ENCODE peak calls at places on chromosome 12, in five cellular contexts. One of them, this sample, is unnamed.

GRCh38 chr12:50597200-50598195 is 92.7 kb downstream of the DIP2B start:
- DNase-seq in body of pancreas: no peak
- DNase-seq in GM12878: peak
- DNase-seq in upper lobe of right lung: no peak
- DNase-seq in H7: peak
- DNase-seq in this sample: no peak

GRCh38 chr12:67909091-67909531 is 80.1 kb upstream of the IFNG-AS1 start:
- DNase-seq in body of pancreas: no peak
- DNase-seq in GM12878: no peak
- DNase-seq in upper lobe of right lung: no peak
- DNase-seq in H7: no peak
- DNase-seq in this sample: no peak

GRCh38 chr12:111155521-111155920 is 213.4 kb downstream of the PHETA1 start:
- DNase-seq in body of pancreas: no peak
- DNase-seq in GM12878: no peak
- DNase-seq in upper lobe of right lung: no peak
- DNase-seq in H7: no peak
- DNase-seq in this sample: no peak

GRCh38 chr12:69623970-69624369 is 13.3 kb upstream of the LRRC10 start:
- DNase-seq in body of pancreas: peak
- DNase-seq in GM12878: no peak
- DNase-seq in upper lobe of right lung: peak
- DNase-seq in H7: no peak
- DNase-seq in this sample: no peak

GRCh38 chr12:6182279-6182898 is 17.8 kb upstream of the CD9 start:
- DNase-seq in body of pancreas: peak
- DNase-seq in GM12878: no peak
- DNase-seq in upper lobe of right lung: peak
- DNase-seq in H7: no peak
- DNase-seq in this sample: no peak

GRCh38 chr12:3257411-3257810 is 180.2 kb downstream of the TSPAN9 start:
- DNase-seq in body of pancreas: no peak
- DNase-seq in GM12878: no peak
- DNase-seq in upper lobe of right lung: no peak
- DNase-seq in H7: no peak
- DNase-seq in this sample: no peak

GRCh38 chr12:84825149-84825548 is 87.5 kb downstream of the SLC6A15 start:
- DNase-seq in body of pancreas: no peak
- DNase-seq in GM12878: no peak
- DNase-seq in upper lobe of right lung: no peak
- DNase-seq in H7: no peak
- DNase-seq in this sample: no peak

GRCh38 chr12:52224154-52224553 is 8.9 kb upstream of the KRT7 start:
- DNase-seq in body of pancreas: no peak
- DNase-seq in GM12878: no peak
- DNase-seq in upper lobe of right lung: no peak
- DNase-seq in H7: no peak
- DNase-seq in this sample: no peak

GRCh38 chr12:120761581-120761980 is 36.0 kb downstream of the ACADS start:
- DNase-seq in body of pancreas: no peak
- DNase-seq in GM12878: no peak
- DNase-seq in upper lobe of right lung: no peak
- DNase-seq in H7: no peak
- DNase-seq in this sample: no peak

GRCh38 chr12:29088611-29089219 is 60.4 kb upstream of the FAR2 start:
- DNase-seq in body of pancreas: no peak
- DNase-seq in GM12878: no peak
- DNase-seq in upper lobe of right lung: no peak
- DNase-seq in H7: peak
- DNase-seq in this sample: no peak

GRCh38 chr12:127176804-127177203 is 1090.2 kb upstream of the TMEM132C start:
- DNase-seq in body of pancreas: no peak
- DNase-seq in GM12878: no peak
- DNase-seq in upper lobe of right lung: no peak
- DNase-seq in H7: no peak
- DNase-seq in this sample: no peak

GRCh38 chr12:56129210-56129691 is 1.2 kb downstream of the ESYT1 start:
- DNase-seq in body of pancreas: peak
- DNase-seq in GM12878: no peak
- DNase-seq in upper lobe of right lung: peak
- DNase-seq in H7: peak
- DNase-seq in this sample: no peak

GRCh38 chr12:111367661-111368221 is 1.2 kb downstream of the PHETA1 start:
- DNase-seq in body of pancreas: peak
- DNase-seq in GM12878: no peak
- DNase-seq in upper lobe of right lung: no peak
- DNase-seq in H7: no peak
- DNase-seq in this sample: no peak

GRCh38 chr12:1083086-1083887 is 92.3 kb downstream of the ERC1 start:
- DNase-seq in body of pancreas: no peak
- DNase-seq in GM12878: no peak
- DNase-seq in upper lobe of right lung: no peak
- DNase-seq in H7: no peak
- DNase-seq in this sample: no peak

GRCh38 chr12:59365133-59365532 is 230.7 kb upstream of the SLC16A7 start:
- DNase-seq in body of pancreas: no peak
- DNase-seq in GM12878: no peak
- DNase-seq in upper lobe of right lung: no peak
- DNase-seq in H7: no peak
- DNase-seq in this sample: no peak

GRCh38 chr12:34400423-34400881 is 378.2 kb downstream of the ALG10 start:
- DNase-seq in body of pancreas: no peak
- DNase-seq in GM12878: no peak
- DNase-seq in upper lobe of right lung: no peak
- DNase-seq in H7: peak
- DNase-seq in this sample: peak

GRCh38 chr12:31440586-31440985 is 114.6 kb upstream of the SINHCAF start:
- DNase-seq in body of pancreas: no peak
- DNase-seq in GM12878: no peak
- DNase-seq in upper lobe of right lung: no peak
- DNase-seq in H7: no peak
- DNase-seq in this sample: no peak

GRCh38 chr12:71010143-71010479 is 89.6 kb upstream of the PTPRR start:
- DNase-seq in body of pancreas: no peak
- DNase-seq in GM12878: no peak
- DNase-seq in upper lobe of right lung: no peak
- DNase-seq in H7: no peak
- DNase-seq in this sample: no peak

GRCh38 chr12:3973939-3974644 is 100.9 kb upstream of the PARP11 start:
- DNase-seq in body of pancreas: no peak
- DNase-seq in GM12878: no peak
- DNase-seq in upper lobe of right lung: no peak
- DNase-seq in H7: peak
- DNase-seq in this sample: no peak

GRCh38 chr12:27498761-27499160 is 25.2 kb upstream of the PPFIBP1 start:
- DNase-seq in body of pancreas: no peak
- DNase-seq in GM12878: no peak
- DNase-seq in upper lobe of right lung: no peak
- DNase-seq in H7: no peak
- DNase-seq in this sample: no peak

GRCh38 chr12:4579305-4580097 is 17.5 kb downstream of the DYRK4 start:
- DNase-seq in body of pancreas: no peak
- DNase-seq in GM12878: no peak
- DNase-seq in upper lobe of right lung: no peak
- DNase-seq in H7: peak
- DNase-seq in this sample: no peak

GRCh38 chr12:18753481-18754117 is 15.7 kb downstream of the CAPZA3 start:
- DNase-seq in body of pancreas: no peak
- DNase-seq in GM12878: no peak
- DNase-seq in upper lobe of right lung: no peak
- DNase-seq in H7: peak
- DNase-seq in this sample: no peak

GRCh38 chr12:63276537-63277365 is 125.8 kb upstream of the AVPR1A start:
- DNase-seq in body of pancreas: peak
- DNase-seq in GM12878: no peak
- DNase-seq in upper lobe of right lung: no peak
- DNase-seq in H7: peak
- DNase-seq in this sample: no peak

GRCh38 chr12:76135456-76135855 is 51.0 kb upstream of the NAP1L1 start:
- DNase-seq in body of pancreas: no peak
- DNase-seq in GM12878: no peak
- DNase-seq in upper lobe of right lung: no peak
- DNase-seq in H7: no peak
- DNase-seq in this sample: no peak

GRCh38 chr12:115374480-115375187 is 690.7 kb upstream of the TBX3 start:
- DNase-seq in body of pancreas: no peak
- DNase-seq in GM12878: peak
- DNase-seq in upper lobe of right lung: no peak
- DNase-seq in H7: no peak
- DNase-seq in this sample: no peak
- H3K4me3 ChIP-seq in body of pancreas: no peak
- H3K4me3 ChIP-seq in GM12878: no peak
- H3K4me3 ChIP-seq in upper lobe of right lung: no peak
- H3K4me3 ChIP-seq in H7: no peak
- H3K4me3 ChIP-seq in this sample: no peak

GRCh38 chr12:119177056-119177325 is 1.7 kb upstream of the HSPB8 start:
- DNase-seq in body of pancreas: no peak
- DNase-seq in GM12878: no peak
- DNase-seq in upper lobe of right lung: no peak
- DNase-seq in H7: no peak
- DNase-seq in this sample: no peak
- H3K4me3 ChIP-seq in body of pancreas: no peak
- H3K4me3 ChIP-seq in GM12878: no peak
- H3K4me3 ChIP-seq in upper lobe of right lung: no peak
- H3K4me3 ChIP-seq in H7: no peak
- H3K4me3 ChIP-seq in this sample: no peak

GRCh38 chr12:109114644-109115043 is 1.7 kb upstream of the ACACB start:
- DNase-seq in body of pancreas: no peak
- DNase-seq in GM12878: no peak
- DNase-seq in upper lobe of right lung: no peak
- DNase-seq in H7: no peak
- DNase-seq in this sample: no peak

GRCh38 chr12:109113661-109114321 is 2.6 kb upstream of the ACACB start:
- DNase-seq in body of pancreas: no peak
- DNase-seq in GM12878: no peak
- DNase-seq in upper lobe of right lung: no peak
- DNase-seq in H7: no peak
- DNase-seq in this sample: no peak

GRCh38 chr12:109115758-109116610 is at the start of gene ACACB:
- DNase-seq in body of pancreas: peak
- DNase-seq in GM12878: no peak
- DNase-seq in upper lobe of right lung: peak
- DNase-seq in H7: no peak
- DNase-seq in this sample: no peak

GRCh38 chr12:109116611-109116949 is 193 bp downstream of the ACACB start:
- DNase-seq in body of pancreas: no peak
- DNase-seq in GM12878: no peak
- DNase-seq in upper lobe of right lung: no peak
- DNase-seq in H7: no peak
- DNase-seq in this sample: no peak

DNA sequence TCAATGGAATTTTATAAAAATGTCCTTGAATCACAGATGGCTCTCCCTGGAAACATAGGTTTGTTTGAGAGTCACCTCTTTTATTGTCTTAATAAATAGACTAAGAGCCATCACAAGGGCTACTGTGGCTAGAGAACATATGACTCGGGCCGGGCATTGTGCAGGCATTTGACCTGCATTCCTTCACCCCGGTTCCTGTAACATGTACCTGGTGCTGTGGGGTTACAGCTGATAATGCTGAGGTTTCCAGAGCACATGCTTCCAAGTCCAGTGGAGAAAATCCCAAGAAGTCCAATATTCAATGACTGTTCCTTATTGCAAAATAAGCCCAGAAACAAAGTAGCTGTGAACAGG is 1.0 kb upstream of the ACACB start:
- DNase-seq in body of pancreas: no peak
- DNase-seq in GM12878: no peak
- DNase-seq in upper lobe of right lung: no peak
- DNase-seq in H7: no peak
- DNase-seq in this sample: no peak
- H3K4me3 ChIP-seq in body of pancreas: no peak
- H3K4me3 ChIP-seq in GM12878: no peak
- H3K4me3 ChIP-seq in upper lobe of right lung: no peak
- H3K4me3 ChIP-seq in H7: no peak
- H3K4me3 ChIP-seq in this sample: no peak

GRCh38 chr12:22477166-22477893 is 67.0 kb downstream of the C2CD5 start:
- DNase-seq in body of pancreas: no peak
- DNase-seq in GM12878: no peak
- DNase-seq in upper lobe of right lung: no peak
- DNase-seq in H7: no peak
- DNase-seq in this sample: no peak
- H3K4me3 ChIP-seq in body of pancreas: no peak
- H3K4me3 ChIP-seq in GM12878: no peak
- H3K4me3 ChIP-seq in upper lobe of right lung: no peak
- H3K4me3 ChIP-seq in H7: no peak
- H3K4me3 ChIP-seq in this sample: no peak

DNA sequence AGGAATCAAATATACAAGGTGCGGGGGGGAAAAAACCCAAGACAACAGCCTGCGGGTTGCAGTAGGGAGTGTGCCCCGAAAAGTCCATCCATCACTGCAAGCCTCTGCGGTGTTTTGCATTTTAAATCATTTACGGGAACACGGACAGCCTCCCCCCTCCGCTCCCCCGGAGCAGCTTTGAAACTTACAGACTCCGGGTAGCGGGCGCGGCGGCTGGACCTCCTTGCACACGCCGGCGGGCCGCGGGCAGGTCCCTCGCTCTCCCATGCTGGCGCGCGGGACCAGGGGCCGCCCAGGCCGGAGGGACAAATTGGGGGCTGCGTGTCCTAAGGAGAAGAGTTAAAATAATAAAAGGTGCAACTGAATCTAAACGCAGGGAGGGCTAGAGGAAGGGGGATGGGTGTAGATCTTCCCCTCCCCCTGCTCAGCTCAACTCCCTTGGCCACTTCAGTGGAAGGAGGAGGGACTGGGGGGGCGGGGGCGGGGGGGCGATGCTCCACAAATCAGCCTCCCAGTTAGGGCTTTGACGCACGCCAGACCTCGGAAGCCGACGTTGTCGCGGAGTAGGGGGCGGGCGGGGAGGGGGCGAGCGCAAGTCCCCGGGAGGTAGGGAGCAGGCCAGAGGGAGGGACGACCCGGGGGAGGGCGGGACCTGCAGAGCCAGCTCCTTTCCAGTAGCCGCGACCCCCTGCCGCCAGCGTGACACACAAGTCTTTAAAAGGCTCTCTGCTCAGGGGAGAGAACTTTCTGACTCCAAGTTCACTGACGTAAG is at the start of gene KCNJ8:
- DNase-seq in body of pancreas: peak
- DNase-seq in GM12878: no peak
- DNase-seq in upper lobe of right lung: peak
- DNase-seq in H7: peak
- DNase-seq in this sample: no peak
- H3K4me3 ChIP-seq in body of pancreas: no peak
- H3K4me3 ChIP-seq in GM12878: no peak
- H3K4me3 ChIP-seq in upper lobe of right lung: peak
- H3K4me3 ChIP-seq in H7: peak
- H3K4me3 ChIP-seq in this sample: no peak

DNA sequence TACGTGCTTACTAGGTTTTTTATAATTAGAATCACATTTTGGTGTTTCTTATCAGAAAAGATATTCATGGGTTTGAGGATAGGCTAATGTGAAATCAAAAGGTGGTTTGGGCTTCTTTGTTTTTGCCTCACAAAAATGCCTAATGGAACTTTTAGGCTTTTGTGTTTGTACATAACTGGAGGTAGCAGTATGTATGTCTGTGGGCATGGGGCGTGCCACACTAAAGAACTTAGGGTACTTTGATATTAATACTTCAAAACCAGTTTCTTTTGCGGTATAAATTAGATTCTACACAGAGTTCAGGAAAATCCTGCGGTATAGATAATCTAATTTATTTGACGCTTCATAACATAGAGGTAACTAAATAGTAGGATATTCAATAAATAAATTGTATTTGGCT is 1.9 kb downstream of the ETV6 start:
- DNase-seq in body of pancreas: no peak
- DNase-seq in GM12878: no peak
- DNase-seq in upper lobe of right lung: no peak
- DNase-seq in H7: no peak
- DNase-seq in this sample: no peak
- H3K4me3 ChIP-seq in body of pancreas: no peak
- H3K4me3 ChIP-seq in GM12878: peak
- H3K4me3 ChIP-seq in upper lobe of right lung: peak
- H3K4me3 ChIP-seq in H7: no peak
- H3K4me3 ChIP-seq in this sample: peak

This sample was measured in RWPE2.